ENCODE peak calls at places on chromosomes 6 and 20, in five cellular contexts. B is neuronal stem cell, A is body of pancreas, S is MM.1S, Z is right atrium auricular region. W is an unnamed sample.

GRCh38 chr20:10381477-10381876 is 52.5 kb downstream of the MKKS start:
- DNase-seq in B (no peak), A (no peak), S (no peak), Z (no peak), W (no peak)

GRCh38 chr20:41714030-41714429 is 95.9 kb upstream of the CHD6 start:
- DNase-seq in B (no peak), A (no peak), S (no peak), Z (no peak), W (no peak)

GRCh38 chr20:24546232-24546892 is 76.9 kb downstream of the SYNDIG1 start:
- DNase-seq in B (no peak), A (no peak), S (no peak), Z (no peak), W (no peak)

GRCh38 chr6:138383776-138384175 is 6.1 kb downstream of the SMIM28 start:
- DNase-seq in B (no peak), A (no peak), S (no peak), Z (no peak), W (no peak)

GRCh38 chr6:156053626-156054025 is 598.0 kb upstream of the NOX3 start:
- DNase-seq in B (no peak), A (no peak), S (no peak), Z (no peak), W (no peak)

GRCh38 chr6:39055661-39056060 is 7.1 kb downstream of the GLP1R start:
- DNase-seq in B (no peak), A (no peak), S (no peak), Z (no peak), W (no peak)

GRCh38 chr20:54368578-54368977 is 106.8 kb upstream of the DOK5 start:
- DNase-seq in B (no peak), A (no peak), S (no peak), Z (no peak), W (no peak)

GRCh38 chr6:9131201-9131600 is 695.9 kb upstream of the SLC35B3 start:
- DNase-seq in B (no peak), A (no peak), S (no peak), Z (no peak), W (no peak)

GRCh38 chr20:58963060-58963584 is 17.9 kb upstream of the NELFCD start:
- DNase-seq in B (no peak), A (no peak), S (no peak), Z (no peak), W (no peak)

GRCh38 chr20:14477125-14477524 is 139.7 kb upstream of the FLRT3 start:
- DNase-seq in B (no peak), A (no peak), S (no peak), Z (no peak), W (no peak)

GRCh38 chr6:63509652-63510352 is 62.5 kb upstream of the LOC128125822 start:
- DNase-seq in B (no peak), A (peak; percentile 85), S (no peak), Z (no peak), W (no peak)

GRCh38 chr20:33148040-33148439 is 19.9 kb upstream of the BPIFA2 start:
- DNase-seq in B (no peak), A (no peak), S (no peak), Z (peak; percentile 38), W (no peak)

GRCh38 chr6:159106627-159107241 is 61.9 kb upstream of the TAGAP start:
- DNase-seq in B (peak; percentile 43), A (peak; percentile 85), S (peak; percentile 78), Z (peak; percentile 63), W (peak; percentile 95)

GRCh38 chr6:154448448-154449096 is 61.9 kb downstream of the CNKSR3 start:
- DNase-seq in B (no peak), A (no peak), S (no peak), Z (no peak), W (no peak)

GRCh38 chr6:25175656-25176055 is 103.5 kb upstream of the CARMIL1 start:
- DNase-seq in B (no peak), A (no peak), S (no peak), Z (no peak), W (no peak)

GRCh38 chr6:116779569-116780164 is 14.1 kb upstream of the FAM162B start:
- DNase-seq in B (peak; percentile 26), A (no peak), S (peak; percentile 50), Z (no peak), W (no peak)

GRCh38 chr20:8130840-8131526 is 1.1 kb upstream of the PLCB1 start:
- DNase-seq in B (no peak), A (no peak), S (no peak), Z (no peak), W (no peak)

GRCh38 chr20:1900321-1900791 is 5.1 kb downstream of the SIRPA start:
- DNase-seq in B (peak; percentile 61), A (peak; percentile 44), S (peak; percentile 48), Z (no peak), W (no peak)

GRCh38 chr6:155335265-155335664 is 21.0 kb upstream of the TFB1M start:
- DNase-seq in B (no peak), A (no peak), S (no peak), Z (no peak), W (no peak)

GRCh38 chr6:110484321-110484720 is 7.9 kb upstream of the SLC22A16 start:
- DNase-seq in B (no peak), A (no peak), S (no peak), Z (no peak), W (no peak)

GRCh38 chr6:37680668-37681067 is 17.0 kb downstream of the MDGA1 start:
- DNase-seq in B (no peak), A (no peak), S (no peak), Z (no peak), W (no peak)

GRCh38 chr6:35036828-35037095 is 104.4 kb downstream of the TCP11 start:
- DNase-seq in B (no peak), A (no peak), S (no peak), Z (no peak), W (no peak)

GRCh38 chr6:35036059-35036827 is 104.9 kb downstream of the TCP11 start:
- DNase-seq in B (no peak), A (no peak), S (no peak), Z (no peak), W (no peak)

GRCh38 chr6:35040398-35040797 is 100.7 kb downstream of the TCP11 start:
- DNase-seq in B (no peak), A (no peak), S (no peak), Z (no peak), W (no peak)

GRCh38 chr6:35037289-35038038 is 103.7 kb downstream of the TCP11 start:
- DNase-seq in B (no peak), A (no peak), S (no peak), Z (no peak), W (no peak)

GRCh38 chr6:35038076-35038475 is 103.1 kb downstream of the TCP11 start:
- DNase-seq in B (no peak), A (no peak), S (no peak), Z (no peak), W (no peak)
- H3K27ac ChIP-seq in B (no peak overlapping the region), A (no peak overlapping the region), S (no peak overlapping the region), Z (no peak overlapping the region), W (no peak overlapping the region)

GRCh38 chr6:135703621-135704020 is 147.9 kb upstream of the PDE7B start:
- DNase-seq in B (no peak), A (no peak), S (peak; percentile 58), Z (no peak), W (no peak)

GRCh38 chr6:135701426-135701825 is 150.1 kb upstream of the PDE7B start:
- DNase-seq in B (no peak), A (no peak), S (no peak), Z (no peak), W (no peak)

DNA sequence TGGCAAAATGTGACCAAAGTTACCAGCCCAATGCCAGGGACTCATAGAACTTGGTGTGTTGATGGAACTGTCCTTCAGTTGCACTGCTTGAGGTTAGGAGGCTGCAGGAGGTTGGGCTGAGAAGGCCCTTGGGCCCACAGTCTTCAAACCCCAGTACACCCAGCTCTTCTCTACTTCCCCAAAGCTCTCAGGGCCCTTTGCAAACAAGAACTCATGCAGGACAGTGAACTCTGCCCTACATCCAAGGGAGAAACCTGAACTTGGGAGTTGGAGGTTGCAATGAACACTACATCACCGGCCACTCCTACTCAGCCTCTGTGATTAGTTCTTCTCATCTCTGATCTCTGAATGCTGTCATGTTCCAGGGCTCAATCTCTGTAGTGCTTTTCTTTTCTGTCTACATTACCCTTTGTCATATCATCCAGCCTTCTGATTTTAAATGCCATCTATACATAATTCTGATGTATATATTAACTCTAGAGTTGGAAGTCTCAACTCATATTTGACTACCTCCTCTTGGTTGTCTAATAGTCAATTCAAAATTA is 148.5 kb upstream of the PDE7B start:
- DNase-seq in B (no peak), A (no peak), S (no peak), Z (no peak), W (no peak)
- H3K4me3 ChIP-seq in B (no peak overlapping the region), A (no peak overlapping the region), S (no peak overlapping the region), Z (no peak overlapping the region), W (no peak overlapping the region)

GRCh38 chr20:38999965-39000910 is 38.1 kb downstream of the DHX35 start:
- DNase-seq in B (no peak), A (no peak), S (no peak), Z (no peak), W (no peak)
- H3K36me3 ChIP-seq in B (peaks cover 37% of the 10 kb centered on the region), A (peaks cover 12% of the 10 kb centered on the region), S (no peaks in the 10 kb centered on the region), Z (peaks cover 92% of the 10 kb centered on the region), W (no peaks in the 10 kb centered on the region)

GRCh38 chr20:4850960-4851359 is 129.3 kb downstream of the PRND start:
- DNase-seq in B (no peak), A (no peak), S (no peak), Z (peak; percentile 55), W (no peak)

GRCh38 chr20:4844325-4844724 is 122.6 kb downstream of the PRND start:
- DNase-seq in B (no peak), A (no peak), S (no peak), Z (peak; percentile 52), W (no peak)

GRCh38 chr20:4844766-4845465 is 123.2 kb downstream of the PRND start:
- DNase-seq in B (no peak), A (no peak), S (no peak), Z (no peak), W (no peak)

GRCh38 chr20:4853004-4853403 is 131.3 kb downstream of the PRND start:
- DNase-seq in B (no peak), A (no peak), S (no peak), Z (no peak), W (no peak)

DNA sequence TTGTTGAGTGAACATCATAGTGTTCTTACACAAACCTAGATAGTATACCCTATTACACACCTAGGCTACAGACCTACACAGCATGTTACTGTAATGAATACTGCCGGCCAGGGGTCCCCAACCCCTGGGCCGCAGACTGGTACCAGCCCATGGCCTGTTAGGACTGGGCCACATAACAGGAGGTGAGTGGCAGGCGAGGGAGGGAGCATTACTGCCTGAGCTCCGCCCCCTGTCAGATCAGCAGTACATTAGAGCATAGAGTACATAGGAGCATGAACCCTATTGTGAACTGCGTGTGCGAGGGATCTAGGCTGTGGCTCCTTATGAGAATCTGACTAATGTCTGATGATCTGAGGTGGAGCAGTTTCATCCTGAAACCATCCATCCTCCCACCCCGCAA is 126.3 kb downstream of the PRND start:
- DNase-seq in B (no peak), A (no peak), S (no peak), Z (peak; percentile 51), W (no peak)
- H3K27ac ChIP-seq in B (no peak overlapping the region), A (no peak overlapping the region), S (no peak overlapping the region), Z (no peak overlapping the region), W (no peak overlapping the region)

GRCh38 chr6:7697432-7697819 is 28.5 kb upstream of the BMP6 start:
- DNase-seq in B (no peak), A (no peak), S (no peak), Z (no peak), W (no peak)
- H3K4me3 ChIP-seq in B (no peak overlapping the region), A (no peak overlapping the region), S (no peak overlapping the region), Z (no peak overlapping the region), W (no peak overlapping the region)

W was measured in naive thymus-derived CD4-positive, alpha-beta T cell.